ENCODE peak calls at places on chromosome 5, in seven cellular contexts. H, G, V, Y, S, L and X are unnamed samples.

GRCh38 chr5:1293416-1293996 is 1.4 kb downstream of the TERT start:
- DNase-seq in V (no peak), Y (no peak), H (no peak), L (peak; percentile 49), S (no peak), G (no peak), X (no peak)

GRCh38 chr5:94746731-94747124 is 128.3 kb downstream of the SLF1 start:
- DNase-seq in V (no peak), G (peak; percentile 72), L (no peak), H (no peak), S (no peak), Y (no peak), X (no peak)

GRCh38 chr5:88829773-88830172 is 53.2 kb downstream of the MEF2C start:
- DNase-seq in V (no peak), S (no peak), Y (no peak), G (no peak), L (no peak), H (no peak), X (no peak)

GRCh38 chr5:44641820-44642219 is 166.9 kb upstream of the MRPS30 start:
- DNase-seq in H (no peak), S (no peak), L (no peak), G (no peak), Y (no peak), V (no peak), X (no peak)

GRCh38 chr5:36982146-36982545 is 105.6 kb downstream of the NIPBL start:
- DNase-seq in V (no peak), G (no peak), H (no peak), Y (no peak), L (no peak), S (no peak), X (no peak)

GRCh38 chr5:40554794-40555193 is 124.9 kb upstream of the PTGER4 start:
- DNase-seq in Y (no peak), V (no peak), G (no peak), L (no peak), S (no peak), H (no peak), X (no peak)

GRCh38 chr5:147835386-147835798 is 3.9 kb upstream of the SPINK1 start:
- DNase-seq in Y (peak; percentile 94), S (no peak), V (no peak), H (no peak), L (no peak), G (no peak), X (peak; percentile 67)

GRCh38 chr5:123180178-123180577 is 91.1 kb downstream of the PRDM6 start:
- DNase-seq in H (no peak), G (no peak), Y (no peak), L (no peak), S (no peak), V (no peak), X (no peak)

GRCh38 chr5:1152771-1153282 is 41.0 kb upstream of the SLC12A7 start:
- DNase-seq in V (no peak), L (no peak), Y (no peak), H (no peak), S (no peak), G (no peak), X (peak; percentile 42)

GRCh38 chr5:59596586-59597348 is 296.8 kb downstream of the PDE4D start:
- DNase-seq in Y (no peak), V (no peak), G (no peak), S (no peak), H (no peak), L (no peak), X (no peak)

GRCh38 chr5:179805529-179806249 is 977 bp downstream of the MGAT4B start:
- DNase-seq in H (no peak), S (peak; percentile 79), L (no peak), V (peak; percentile 86), Y (no peak), G (no peak), X (peak; percentile 57)

GRCh38 chr5:9419794-9420193 is 126.1 kb downstream of the SEMA5A start:
- DNase-seq in Y (no peak), L (no peak), V (no peak), G (no peak), S (no peak), H (no peak), X (no peak)

GRCh38 chr5:168609806-168610482 is 30.8 kb upstream of the PANK3 start:
- DNase-seq in G (no peak), L (no peak), V (no peak), Y (no peak), S (no peak), H (no peak), X (no peak)

GRCh38 chr5:80068237-80068636 is 33.1 kb downstream of the THBS4 start:
- DNase-seq in L (no peak), Y (no peak), V (no peak), G (no peak), S (no peak), H (no peak), X (no peak)

GRCh38 chr5:98934581-98934980 is 5.8 kb upstream of the CHD1 start:
- DNase-seq in S (no peak), G (no peak), Y (no peak), V (no peak), H (no peak), L (no peak), X (no peak)

GRCh38 chr5:178074266-178074952 is 38.9 kb upstream of the N4BP3 start:
- DNase-seq in H (no peak), V (no peak), L (no peak), Y (peak; percentile 72), S (peak; percentile 37), G (no peak), X (no peak)

GRCh38 chr5:68369436-68370125 is 154.0 kb downstream of the PIK3R1 start:
- DNase-seq in Y (no peak), V (no peak), S (no peak), L (no peak), G (peak; percentile 54), H (no peak), X (no peak)

GRCh38 chr5:6359941-6360683 is 18.2 kb downstream of the MED10 start:
- DNase-seq in G (no peak), V (peak; percentile 46), H (no peak), S (no peak), Y (no peak), L (no peak), X (no peak)

GRCh38 chr5:168528521-168529360 is at the start of gene FBLL1:
- DNase-seq in S (peak; percentile 46), L (peak; percentile 89), G (no peak), Y (peak; percentile 19), H (no peak), V (peak; percentile 94), X (peak; percentile 25)

GRCh38 chr5:128111818-128112448 is 28.4 kb downstream of the SLC12A2 start:
- DNase-seq in H (no peak), V (no peak), L (no peak), S (no peak), G (no peak), Y (no peak), X (no peak)

GRCh38 chr5:109143001-109143400 is 266.8 kb downstream of the PJA2 start:
- DNase-seq in H (no peak), Y (no peak), G (no peak), S (no peak), L (no peak), V (no peak), X (no peak)

GRCh38 chr5:124342027-124342471 is 404.4 kb downstream of the ZNF608 start:
- DNase-seq in H (no peak), G (no peak), S (no peak), L (no peak), Y (no peak), V (no peak), X (no peak)

GRCh38 chr5:78881884-78882283 is 103.2 kb downstream of the ARSB start:
- DNase-seq in V (no peak), Y (no peak), H (no peak), G (no peak), L (no peak), S (no peak), X (no peak)

GRCh38 chr5:78879541-78879940 is 105.6 kb downstream of the ARSB start:
- DNase-seq in Y (no peak), G (no peak), H (no peak), S (no peak), L (no peak), V (no peak), X (no peak)
- TF ChIP-seq JUND in Y (no peak), G (no peak), H (no peak), S (no peak), L (no peak), V (no peak), X (no peak)

DNA sequence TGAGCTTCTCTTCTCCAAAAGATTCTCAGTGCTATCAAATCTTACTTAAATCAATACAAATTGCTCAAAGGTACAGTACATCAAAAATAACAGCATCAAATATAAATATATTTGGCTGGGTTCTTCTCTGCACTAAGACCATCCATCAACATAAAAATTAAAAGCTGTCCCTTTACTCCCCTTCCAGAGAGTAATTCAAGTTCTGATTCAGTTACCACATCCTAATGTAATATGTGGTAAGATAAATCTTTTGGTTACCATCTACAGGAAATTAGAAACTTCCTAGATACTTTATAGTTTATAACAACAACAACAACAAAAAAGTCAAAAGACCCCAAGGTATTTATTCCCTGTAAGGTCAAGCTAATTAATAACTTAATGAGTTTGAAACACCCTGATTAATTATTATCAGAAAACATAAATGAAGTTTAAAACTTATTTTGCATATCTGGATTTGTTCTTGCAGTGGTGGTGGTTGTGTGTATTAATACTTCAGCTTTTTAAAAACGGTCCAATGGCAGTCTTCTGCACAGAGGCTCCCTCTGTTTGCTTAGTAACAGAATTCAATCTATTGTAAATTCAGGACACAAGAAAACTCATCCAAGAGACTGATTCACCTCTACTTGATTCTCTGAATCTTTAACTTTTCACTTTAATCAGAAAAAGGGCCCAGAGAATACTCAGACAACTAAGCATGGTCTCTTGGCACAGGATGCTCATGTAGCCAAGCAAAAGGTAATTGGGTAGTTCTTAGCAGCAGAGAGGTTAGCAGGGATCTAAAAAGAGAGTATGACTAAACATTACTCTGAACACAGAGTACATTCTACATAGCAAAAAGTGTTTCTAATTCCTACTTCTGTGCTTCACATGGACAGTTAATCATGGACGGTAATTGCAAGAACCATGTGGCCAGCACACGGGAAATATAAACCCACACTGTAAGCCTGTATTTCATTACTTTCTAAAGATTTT is 20.1 kb downstream of the DIAPH1 start:
- DNase-seq in Y (no peak), G (no peak), S (no peak), L (no peak), H (no peak), V (no peak), X (no peak)
- TF ChIP-seq JUND in Y (no peak), G (no peak), S (no peak), L (no peak), H (no peak), V (no peak), X (no peak)

GRCh38 chr5:134447815-134448520 is 36.3 kb upstream of the CDKN2AIPNL start:
- DNase-seq in V (no peak), Y (no peak), S (no peak), H (no peak), G (no peak), L (no peak), X (peak; percentile 43)
- TF ChIP-seq JUND in V (no peak), Y (no peak), S (no peak), H (no peak), G (no peak), L (no peak), X (no peak)

DNA sequence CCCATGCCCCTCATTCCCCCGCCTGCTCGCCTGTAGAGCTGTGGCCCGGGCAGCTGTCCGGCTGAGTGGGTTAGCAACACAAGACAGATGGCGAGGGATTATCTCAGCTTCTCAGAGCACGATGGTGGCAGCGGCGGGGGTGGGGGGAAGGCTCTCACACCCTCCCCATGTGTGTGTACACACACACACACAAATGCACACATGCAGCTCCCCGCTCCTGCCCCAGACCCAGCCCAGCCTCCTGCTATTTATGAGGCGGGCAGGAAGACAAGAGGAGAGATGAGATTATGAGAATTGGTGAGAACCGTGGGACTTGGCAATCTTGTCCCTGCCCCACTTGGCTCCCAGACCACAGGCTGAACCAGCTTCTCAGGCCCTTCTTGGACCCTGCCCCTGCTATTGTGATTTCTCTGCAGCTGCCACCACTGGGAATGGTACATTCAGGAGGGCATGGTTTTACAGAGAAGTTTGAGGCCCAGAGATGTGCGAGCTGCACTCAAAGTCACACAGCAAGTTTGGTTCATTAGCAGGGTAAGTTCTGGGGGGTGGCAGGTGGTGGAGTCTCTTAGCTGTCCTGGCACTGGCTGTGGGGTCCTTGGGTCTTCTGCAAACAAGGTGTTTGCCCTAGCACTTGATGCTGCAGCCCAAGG is 51.0 kb upstream of the PSD2 start:
- DNase-seq in S (no peak), V (no peak), Y (no peak), G (no peak), H (no peak), L (no peak), X (no peak)
- TF ChIP-seq JUND in S (no peak), V (no peak), Y (no peak), G (no peak), H (no peak), L (no peak), X (no peak)